ENCODE peak calls at places on chromosome 4, in six cellular contexts. One of them, this sample, is unnamed.

GRCh38 chr4:2413821-2414610 is 4.4 kb downstream of the ZFYVE28 start:
- DNase-seq in DMS79 treated with DMSO at 0.1 percent for 48 hours: no peak
- DNase-seq in NCI-H345: no peak
- DNase-seq in Daoy: no peak
- DNase-seq in activated T-helper 1 cell treated with anti-CD3 and anti-CD28 coated beads, Interleukin-2, amount 50 U/mL, for 16 hours: no peak
- DNase-seq in AG04449: no peak
- DNase-seq in this sample: peak

GRCh38 chr4:81397635-81398034 is 74.1 kb downstream of the RASGEF1B start:
- DNase-seq in DMS79 treated with DMSO at 0.1 percent for 48 hours: no peak
- DNase-seq in NCI-H345: no peak
- DNase-seq in Daoy: no peak
- DNase-seq in activated T-helper 1 cell treated with anti-CD3 and anti-CD28 coated beads, Interleukin-2, amount 50 U/mL, for 16 hours: no peak
- DNase-seq in AG04449: no peak
- DNase-seq in this sample: no peak

GRCh38 chr4:78222575-78223186 is 165.6 kb downstream of the FRAS1 start:
- DNase-seq in DMS79 treated with DMSO at 0.1 percent for 48 hours: peak
- DNase-seq in NCI-H345: peak
- DNase-seq in Daoy: peak
- DNase-seq in activated T-helper 1 cell treated with anti-CD3 and anti-CD28 coated beads, Interleukin-2, amount 50 U/mL, for 16 hours: no peak
- DNase-seq in AG04449: no peak
- DNase-seq in this sample: no peak

GRCh38 chr4:155173371-155173770 is 35.1 kb upstream of the NPY2R start:
- DNase-seq in DMS79 treated with DMSO at 0.1 percent for 48 hours: no peak
- DNase-seq in NCI-H345: no peak
- DNase-seq in Daoy: no peak
- DNase-seq in activated T-helper 1 cell treated with anti-CD3 and anti-CD28 coated beads, Interleukin-2, amount 50 U/mL, for 16 hours: no peak
- DNase-seq in AG04449: no peak
- DNase-seq in this sample: peak

GRCh38 chr4:24482871-24483270 is 101.5 kb downstream of the DHX15 start:
- DNase-seq in DMS79 treated with DMSO at 0.1 percent for 48 hours: no peak
- DNase-seq in NCI-H345: no peak
- DNase-seq in Daoy: peak
- DNase-seq in activated T-helper 1 cell treated with anti-CD3 and anti-CD28 coated beads, Interleukin-2, amount 50 U/mL, for 16 hours: no peak
- DNase-seq in AG04449: no peak
- DNase-seq in this sample: peak

GRCh38 chr4:122798101-122798500 is 28.5 kb upstream of the FGF2 start:
- DNase-seq in DMS79 treated with DMSO at 0.1 percent for 48 hours: peak
- DNase-seq in NCI-H345: peak
- DNase-seq in Daoy: peak
- DNase-seq in activated T-helper 1 cell treated with anti-CD3 and anti-CD28 coated beads, Interleukin-2, amount 50 U/mL, for 16 hours: no peak
- DNase-seq in AG04449: peak
- DNase-seq in this sample: peak

GRCh38 chr4:97910005-97910404 is 233.3 kb downstream of the STPG2 start:
- DNase-seq in DMS79 treated with DMSO at 0.1 percent for 48 hours: no peak
- DNase-seq in NCI-H345: peak
- DNase-seq in Daoy: no peak
- DNase-seq in activated T-helper 1 cell treated with anti-CD3 and anti-CD28 coated beads, Interleukin-2, amount 50 U/mL, for 16 hours: no peak
- DNase-seq in AG04449: no peak
- DNase-seq in this sample: no peak

GRCh38 chr4:151117371-151117962 is 18.0 kb downstream of the RPS3A start:
- DNase-seq in DMS79 treated with DMSO at 0.1 percent for 48 hours: peak
- DNase-seq in NCI-H345: peak
- DNase-seq in Daoy: peak
- DNase-seq in activated T-helper 1 cell treated with anti-CD3 and anti-CD28 coated beads, Interleukin-2, amount 50 U/mL, for 16 hours: no peak
- DNase-seq in AG04449: peak
- DNase-seq in this sample: peak

GRCh38 chr4:184635381-184635780 is 13.9 kb downstream of the CASP3 start:
- DNase-seq in DMS79 treated with DMSO at 0.1 percent for 48 hours: no peak
- DNase-seq in NCI-H345: no peak
- DNase-seq in Daoy: no peak
- DNase-seq in activated T-helper 1 cell treated with anti-CD3 and anti-CD28 coated beads, Interleukin-2, amount 50 U/mL, for 16 hours: no peak
- DNase-seq in AG04449: no peak
- DNase-seq in this sample: no peak

GRCh38 chr4:74659576-74660411 is 134.5 kb downstream of the BTC start:
- DNase-seq in DMS79 treated with DMSO at 0.1 percent for 48 hours: no peak
- DNase-seq in NCI-H345: no peak
- DNase-seq in Daoy: peak
- DNase-seq in activated T-helper 1 cell treated with anti-CD3 and anti-CD28 coated beads, Interleukin-2, amount 50 U/mL, for 16 hours: no peak
- DNase-seq in AG04449: peak
- DNase-seq in this sample: peak

GRCh38 chr4:147723316-147723715 is 8.6 kb upstream of the ARHGAP10 start:
- DNase-seq in DMS79 treated with DMSO at 0.1 percent for 48 hours: no peak
- DNase-seq in NCI-H345: no peak
- DNase-seq in Daoy: no peak
- DNase-seq in activated T-helper 1 cell treated with anti-CD3 and anti-CD28 coated beads, Interleukin-2, amount 50 U/mL, for 16 hours: no peak
- DNase-seq in AG04449: no peak
- DNase-seq in this sample: no peak

GRCh38 chr4:164748375-164748774 is 5.6 kb upstream of the SMIM31 start:
- DNase-seq in DMS79 treated with DMSO at 0.1 percent for 48 hours: peak
- DNase-seq in NCI-H345: no peak
- DNase-seq in Daoy: no peak
- DNase-seq in activated T-helper 1 cell treated with anti-CD3 and anti-CD28 coated beads, Interleukin-2, amount 50 U/mL, for 16 hours: no peak
- DNase-seq in AG04449: no peak
- DNase-seq in this sample: no peak

This sample was measured in HT1080.